ENCODE peak calls at places on chromosomes 5 and 9, in six cellular contexts. Z is CD4-positive, alpha-beta T cell; U is CD8-positive, alpha-beta T cell; Y is HEK293T; Q is mesenteric fat pad; N is tibial nerve. D is an unnamed sample.

GRCh38 chr5:55278778-55279177 is 28.7 kb downstream of the DHX29 start:
- DNase-seq in Q (no peak), Y (no peak), N (no peak), U (no peak), Z (no peak), D (no peak)

GRCh38 chr5:171092194-171092593 is 216.9 kb upstream of the TLX3 start:
- DNase-seq in U (no peak), N (no peak), Q (no peak), Y (no peak), Z (no peak), D (no peak)

GRCh38 chr5:112974901-112975300 is 1.7 kb upstream of the DCP2 start:
- DNase-seq in Y (no peak), U (no peak), N (no peak), Q (no peak), Z (no peak), D (no peak)

GRCh38 chr9:14978022-14979000 is 68.1 kb upstream of the FREM1 start:
- DNase-seq in Y (no peak), Z (no peak), N (no peak), Q (no peak), U (no peak), D (no peak)

GRCh38 chr5:114296191-114296590 is 65.7 kb upstream of the KCNN2 start:
- DNase-seq in Q (no peak), N (no peak), U (no peak), Z (no peak), Y (no peak), D (no peak)

GRCh38 chr5:15554542-15554941 is 54.6 kb downstream of the FBXL7 start:
- DNase-seq in Y (no peak), Z (no peak), N (no peak), Q (no peak), U (no peak), D (no peak)

GRCh38 chr5:67004730-67005350 is 191.8 kb downstream of the CD180 start:
- DNase-seq in N (no peak), Y (no peak), U (no peak), Z (peak), Q (no peak), D (no peak)

GRCh38 chr9:21830589-21830988 is 28.2 kb downstream of the MTAP start:
- DNase-seq in U (no peak), Z (no peak), N (no peak), Q (no peak), Y (no peak), D (no peak)

D was measured in SK-MEL-5.